ENCODE peak calls at places on chromosomes 16 and 17, in four cellular contexts. T, Y, D and O are unnamed samples.
A peak's percentile ranks its signal among the peaks of the same experiment; 100 is the strongest.

GRCh38 chr17:80123791-80124190 is 22.4 kb downstream of the GAA start:
- DNase-seq in T (no peak), Y (peak; percentile 82), D (no peak), O (no peak)

GRCh38 chr16:17144431-17144830 is 326.3 kb downstream of the XYLT1 start:
- DNase-seq in T (no peak), Y (no peak), D (no peak), O (no peak)

GRCh38 chr17:10652984-10653680 is 4.0 kb downstream of the MYH3 start:
- DNase-seq in T (no peak), Y (no peak), D (no peak), O (no peak)

GRCh38 chr16:79175286-79176057 is 425.1 kb downstream of the MAF start:
- DNase-seq in T (no peak), Y (no peak), D (no peak), O (no peak)

GRCh38 chr16:6016530-6017184 is 919.1 kb upstream of the EEF2KMT start:
- DNase-seq in T (peak; percentile 82), Y (no peak), D (no peak), O (no peak)

GRCh38 chr16:12426122-12426521 is 377.6 kb downstream of the CPPED1 start:
- DNase-seq in T (no peak), Y (no peak), D (no peak), O (no peak)

GRCh38 chr16:65574311-65574966 is 452.6 kb upstream of the CDH11 start:
- DNase-seq in T (no peak), Y (no peak), D (no peak), O (no peak)

GRCh38 chr16:87924937-87925670 is 11.2 kb downstream of the CA5A start:
- DNase-seq in T (no peak), Y (peak; percentile 77), D (no peak), O (no peak)

GRCh38 chr16:56866955-56867830 is 2.2 kb downstream of the SLC12A3 start:
- DNase-seq in T (peak; percentile 84), Y (no peak), D (peak; percentile 43), O (peak; percentile 37)
- TF ChIP-seq POLR2AphosphoS5 in T (no peak), Y (no peak), D (no peak), O (no peak)

GRCh38 chr17:45236002-45236606 is 14.4 kb downstream of the FMNL1 start:
- DNase-seq in T (no peak), Y (no peak), D (no peak), O (no peak)
- H3K27ac ChIP-seq in T (no peak overlapping the region), Y (no peak overlapping the region), D (no peak overlapping the region), O (no peak overlapping the region)

DNA sequence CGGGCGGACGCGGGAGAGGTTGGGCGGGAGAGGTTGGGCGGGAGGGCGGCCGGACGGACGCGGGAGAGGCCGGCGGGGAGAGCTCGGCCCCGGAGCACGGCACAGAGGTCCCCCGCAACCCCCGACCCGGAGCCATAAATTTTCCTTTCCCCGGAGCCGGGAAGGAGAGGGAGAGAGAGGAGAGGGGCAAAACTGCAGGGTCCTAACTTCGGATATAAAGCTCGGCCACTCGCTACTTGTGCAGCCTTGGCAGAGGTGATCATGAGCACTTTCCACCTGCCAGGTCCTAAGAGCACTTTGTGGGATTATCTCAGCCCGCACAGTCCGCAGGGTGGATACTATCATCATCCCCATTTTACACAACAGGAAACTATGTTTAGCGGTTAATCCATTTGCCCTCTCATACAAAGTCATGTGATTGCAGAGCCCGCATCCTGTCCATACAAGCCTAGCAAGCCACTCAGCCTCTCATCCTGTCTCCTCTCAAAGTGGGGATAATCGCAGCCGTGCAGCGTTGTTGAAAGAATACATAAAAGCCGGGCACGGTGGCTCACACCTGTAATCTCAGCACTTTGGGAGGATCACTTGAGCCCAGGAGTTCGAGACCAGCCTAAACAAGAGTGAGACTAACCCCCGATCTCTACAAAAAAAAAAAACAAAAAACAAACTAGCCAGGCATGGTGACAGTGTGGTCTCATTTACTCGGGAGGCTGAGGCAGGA is 780 bp upstream of the DCAKD start:
- DNase-seq in T (peak; percentile 52), Y (no peak), D (no peak), O (peak; percentile 68)
- TF ChIP-seq POLR2AphosphoS5 in T (no peak), Y (no peak), D (peak; percentile 14), O (peak; percentile 71)

DNA sequence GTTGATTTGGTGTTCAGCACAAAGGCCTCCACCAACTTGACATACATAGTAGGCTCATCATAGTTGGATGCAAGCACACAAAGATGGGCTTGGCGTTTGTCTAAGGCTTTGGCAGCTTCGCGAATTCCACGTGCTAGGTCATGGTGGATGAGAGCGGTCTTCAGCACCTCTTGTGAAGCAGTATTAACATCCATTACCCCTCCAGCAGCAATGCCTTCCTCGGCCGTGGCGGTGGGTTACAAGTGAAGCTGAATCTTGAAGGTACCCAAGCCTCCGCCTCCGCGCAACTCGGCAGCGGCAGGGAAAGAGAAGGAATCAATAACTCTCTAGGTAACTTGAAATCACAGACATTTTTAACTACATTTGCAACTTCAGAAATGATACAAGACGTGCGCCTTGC is 1.1 kb upstream of the PELP1 start:
- DNase-seq in T (no peak), Y (no peak), D (no peak), O (no peak)
- H3K27ac ChIP-seq in T (no peak overlapping the region), Y (no peak overlapping the region), D (peak overlapping the region; percentile 72), O (no peak overlapping the region)

GRCh38 chr16:67842509-67843342 is 606 bp downstream of the THAP11 start:
- DNase-seq in T (peak; percentile 69), Y (peak; percentile 30), D (no peak), O (peak; percentile 60)
- TF ChIP-seq POLR2AphosphoS5 in T (no peak), Y (no peak), D (no peak), O (peak; percentile 8)

DNA sequence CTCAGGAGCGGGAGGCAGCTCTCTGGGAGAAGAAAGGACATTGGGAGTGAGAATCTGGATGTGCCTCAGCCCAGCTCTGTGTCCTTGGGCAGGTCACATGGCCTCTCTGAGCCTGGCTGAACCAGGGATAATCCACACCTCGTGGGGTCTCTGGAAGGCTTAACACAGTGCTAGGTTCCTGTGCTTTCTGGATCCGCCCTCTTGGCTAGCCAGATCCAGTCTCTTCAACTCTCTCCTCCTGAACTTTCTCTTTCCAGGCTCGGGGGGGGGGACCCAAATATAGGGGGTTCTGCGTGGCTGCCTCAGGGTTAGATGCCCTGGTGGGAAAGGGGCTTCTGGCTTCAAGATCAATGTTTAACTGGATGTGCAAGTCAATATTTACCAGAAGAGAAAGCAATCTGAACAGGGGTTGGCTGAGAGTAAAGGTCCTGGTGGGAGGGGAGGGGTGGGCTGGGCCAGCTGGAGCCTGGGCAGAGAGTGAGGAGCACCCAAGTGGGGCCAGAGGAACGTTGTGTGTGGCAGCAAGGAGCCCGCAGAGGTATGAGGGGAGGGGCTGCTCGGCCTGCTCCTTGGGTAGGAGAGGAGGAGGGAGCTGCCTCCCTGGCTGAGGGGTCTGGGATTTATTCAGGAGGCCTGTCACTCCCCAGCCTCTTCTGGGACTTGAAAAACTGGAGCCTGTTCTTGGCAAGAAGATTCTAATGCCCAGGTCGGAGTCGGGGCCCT is at the start of gene SERPINF2:
- DNase-seq in T (no peak), Y (no peak), D (no peak), O (no peak)
- H3K27ac ChIP-seq in T (no peak within 1 kb of the TSS), Y (peak within 1 kb of the TSS; percentile 42), D (no peak within 1 kb of the TSS), O (no peak within 1 kb of the TSS)

GRCh38 chr17:75205793-75206163 is 299 bp downstream of the NUP85 start:
- DNase-seq in T (no peak), Y (no peak), D (no peak), O (no peak)
- TF ChIP-seq POLR2AphosphoS5 in T (no peak), Y (no peak), D (no peak), O (no peak)

GRCh38 chr17:64061157-64061898 is 40.9 kb upstream of the ICAM2 start:
- DNase-seq in T (no peak), Y (no peak), D (no peak), O (no peak)
- H3K27ac ChIP-seq in T (no peak overlapping the region), Y (peak overlapping the region; percentile 30), D (no peak overlapping the region), O (no peak overlapping the region)

DNA sequence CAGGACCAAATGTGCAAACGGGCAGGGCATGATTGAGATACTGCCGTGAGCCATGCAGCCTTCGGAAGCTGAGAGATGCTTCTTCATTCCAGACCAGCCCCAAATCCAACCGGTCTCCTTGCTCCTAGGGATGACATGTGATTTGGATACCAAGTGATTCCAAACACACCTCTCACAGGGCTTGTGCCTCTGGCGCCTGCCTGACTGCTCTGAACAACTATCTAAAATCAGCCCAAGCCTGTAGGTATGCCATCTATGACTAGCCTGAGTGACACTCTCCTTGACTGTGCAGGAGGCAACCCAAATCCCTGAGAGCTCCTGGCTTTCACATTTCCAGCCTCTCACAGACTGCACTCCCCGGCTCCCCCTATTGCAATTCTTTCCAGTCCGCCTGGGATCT is 20.3 kb downstream of the DYNC1LI2 start:
- DNase-seq in T (no peak), Y (no peak), D (no peak), O (no peak)
- TF ChIP-seq POLR2AphosphoS5 in T (no peak), Y (no peak), D (no peak), O (no peak)